ENCODE peak calls at places on chromosomes 6 and 20, in nine cellular contexts. M is GM20000; U is pulmonary artery endothelial cell; O is Right ventricle myocardium inferior; G is AML-193; S is GM04504; I is activated effector memory CD4-positive, alpha-beta T cell treated with Interleukin-2 at 50 U/mL for 16 hours; N is GOT3; L is anterior cingulate cortex. W is an unnamed sample.

GRCh38 chr6:72589096-72589495 is 32.8 kb upstream of the KCNQ5 start:
- DNase-seq in L (no peak), M (no peak), N (no peak), U (no peak), S (no peak), G (no peak), O (no peak), I (no peak), W (no peak)

GRCh38 chr6:84582997-84583396 is 181.4 kb downstream of the TBX18 start:
- DNase-seq in M (no peak), O (no peak), I (no peak), U (no peak), N (no peak), G (no peak), L (no peak), S (no peak), W (no peak)

GRCh38 chr6:134995536-134995935 is 45.6 kb upstream of the ALDH8A1 start:
- DNase-seq in S (no peak), L (no peak), N (no peak), I (no peak), G (no peak), M (no peak), U (no peak), O (no peak), W (no peak)

GRCh38 chr6:28960846-28961500 is 37.2 kb upstream of the TRIM27 start:
- DNase-seq in N (no peak), G (no peak), U (no peak), I (no peak), M (no peak), S (no peak), O (no peak), L (no peak), W (no peak)

GRCh38 chr6:79056226-79056625 is 21.8 kb downstream of the PHIP start:
- DNase-seq in N (no peak), I (no peak), S (no peak), U (no peak), M (no peak), G (no peak), L (no peak), O (no peak), W (no peak)

GRCh38 chr20:47854687-47855212 is 69.5 kb upstream of the SULF2 start:
- DNase-seq in S (peak; percentile 30), G (peak; percentile 11), O (no peak), M (peak; percentile 56), N (no peak), U (no peak), L (no peak), I (no peak), W (peak; percentile 9)

GRCh38 chr20:42472198-42472597 is 717.5 kb downstream of the PTPRT start:
- DNase-seq in U (no peak), O (no peak), M (no peak), L (no peak), I (no peak), N (no peak), G (no peak), S (no peak), W (no peak)

GRCh38 chr20:50635676-50636600 is 55.4 kb downstream of the RIPOR3 start:
- DNase-seq in L (no peak), G (peak; percentile 26), U (no peak), S (no peak), O (peak; percentile 76), M (peak; percentile 73), N (no peak), I (peak; percentile 13), W (peak; percentile 15)

W was measured in kidney glomerular epithelial cell.